ENCODE peak calls at places on chromosome 22, in nine cellular contexts. O is heart right ventricle, Y is dorsolateral prefrontal cortex, R is astrocyte of the spinal cord, V is brain microvascular endothelial cell, P is lung, L is WTC11, T is HCT116, U is endothelial cell of umbilical vein. E is an unnamed sample.

GRCh38 chr22:20021196-20022181 is 579 bp downstream of the TANGO2 start:
- DNase-seq in O (peak), Y (peak), R (peak), V (no peak), P (peak), L (no peak), T (no peak), U (peak), E (peak)

GRCh38 chr22:49959782-49960158 is 802 bp upstream of the PIM3 start:
- DNase-seq in O (peak), Y (no peak), R (no peak), V (no peak), P (no peak), L (no peak), T (no peak), U (no peak), E (no peak)

GRCh38 chr22:44931077-44931540 is 78.7 kb downstream of the PHF21B start:
- DNase-seq in O (peak), Y (peak), R (no peak), V (no peak), P (peak), L (no peak), T (no peak), U (no peak), E (peak)

GRCh38 chr22:26648011-26648497 is 9.3 kb upstream of the MIAT start:
- DNase-seq in O (no peak), Y (peak), R (no peak), V (no peak), P (no peak), L (peak), T (no peak), U (no peak), E (no peak)

GRCh38 chr22:32473388-32473952 is 1.1 kb upstream of the FBXO7 start:
- DNase-seq in O (no peak), Y (no peak), R (peak), V (peak), P (no peak), L (no peak), T (peak), U (peak), E (no peak)

GRCh38 chr22:32818446-32819115 is 17.1 kb downstream of the TIMP3 start:
- DNase-seq in O (no peak), Y (no peak), R (no peak), V (no peak), P (no peak), L (no peak), T (no peak), U (no peak), E (no peak)

GRCh38 chr22:29369460-29369859 is 18.9 kb downstream of the AP1B1 start:
- DNase-seq in O (peak), Y (peak), R (peak), V (peak), P (peak), L (peak), T (no peak), U (peak), E (peak)

GRCh38 chr22:32808038-32808445 is 6.5 kb downstream of the TIMP3 start:
- DNase-seq in O (no peak), Y (no peak), R (no peak), V (no peak), P (no peak), L (no peak), T (no peak), U (no peak), E (no peak)

GRCh38 chr22:20956258-20957117 is 10.6 kb upstream of the AIFM3 start:
- DNase-seq in O (no peak), Y (no peak), R (peak), V (peak), P (no peak), L (peak), T (peak), U (no peak), E (no peak)

GRCh38 chr22:35230839-35231584 is 26.3 kb upstream of the HMGXB4 start:
- DNase-seq in O (no peak), Y (no peak), R (no peak), V (no peak), P (no peak), L (no peak), T (peak), U (no peak), E (no peak)

GRCh38 chr22:49900441-49901230 is 17.6 kb downstream of the ALG12 start:
- DNase-seq in O (no peak), Y (no peak), R (no peak), V (no peak), P (no peak), L (no peak), T (no peak), U (no peak), E (no peak)

GRCh38 chr22:49018601-49019000 is 809.1 kb downstream of the BRD1 start:
- DNase-seq in O (no peak), Y (peak), R (no peak), V (no peak), P (no peak), L (no peak), T (no peak), U (no peak), E (no peak)

GRCh38 chr22:48534395-48534958 is 1293.2 kb downstream of the BRD1 start:
- DNase-seq in O (no peak), Y (no peak), R (no peak), V (no peak), P (no peak), L (no peak), T (no peak), U (no peak), E (no peak)

GRCh38 chr22:21961886-21962654 is 9.4 kb upstream of the PPM1F start:
- DNase-seq in O (no peak), Y (no peak), R (peak), V (peak), P (no peak), L (no peak), T (no peak), U (no peak), E (no peak)

GRCh38 chr22:20062766-20063083 is 17.3 kb upstream of the DGCR8 start:
- DNase-seq in O (no peak), Y (no peak), R (peak), V (peak), P (no peak), L (no peak), T (peak), U (no peak), E (no peak)

GRCh38 chr22:48702573-48703264 is 1125.0 kb downstream of the BRD1 start:
- DNase-seq in O (no peak), Y (peak), R (no peak), V (no peak), P (no peak), L (no peak), T (no peak), U (no peak), E (peak)

GRCh38 chr22:29225422-29226090 is 19.9 kb downstream of the EMID1 start:
- DNase-seq in O (peak), Y (no peak), R (no peak), V (no peak), P (peak), L (no peak), T (no peak), U (peak), E (peak)

GRCh38 chr22:19811811-19812771 is 42.6 kb downstream of the GNB1L start:
- DNase-seq in O (peak), Y (peak), R (no peak), V (no peak), P (no peak), L (no peak), T (no peak), U (no peak), E (no peak)

GRCh38 chr22:44926124-44926475 is 83.7 kb downstream of the PHF21B start:
- DNase-seq in O (no peak), Y (no peak), R (no peak), V (no peak), P (no peak), L (no peak), T (no peak), U (no peak), E (peak)

DNA sequence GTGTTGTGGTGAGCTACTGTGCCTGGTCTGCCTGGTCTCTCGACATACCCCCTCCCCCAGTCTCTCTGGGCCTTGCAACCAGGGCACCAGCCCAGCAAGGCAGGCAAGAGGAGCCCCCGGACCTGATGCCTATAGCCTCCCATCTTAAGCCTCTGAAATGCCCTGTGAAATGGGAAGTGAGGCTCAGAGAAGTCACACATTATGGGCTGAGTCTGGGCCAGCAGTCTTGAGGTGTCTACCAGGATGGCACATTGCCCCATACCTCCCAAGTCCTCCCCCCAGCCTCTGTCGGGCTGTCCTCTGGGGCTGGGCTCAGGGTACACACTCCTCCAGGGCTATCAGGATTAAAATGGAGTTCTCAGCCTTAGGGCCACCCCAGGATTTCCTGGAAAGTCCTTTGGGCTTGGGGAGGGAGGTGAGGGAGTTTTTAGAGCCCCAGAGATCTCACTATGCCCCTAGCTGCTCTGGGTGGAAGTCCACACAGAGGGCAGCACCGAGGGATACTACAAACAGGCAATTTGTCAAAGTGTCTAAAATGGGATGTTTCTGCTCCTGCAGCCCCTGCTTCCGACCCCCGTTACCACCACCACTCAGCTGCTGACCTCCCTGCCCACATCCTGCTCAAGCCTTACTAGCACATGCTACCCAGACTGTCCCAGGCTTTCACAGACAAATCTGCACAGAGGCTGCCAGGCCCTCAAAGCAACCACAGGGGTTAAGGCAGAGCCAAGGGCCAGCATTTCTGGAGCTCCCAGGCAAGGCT is 3.1 kb upstream of the SH3BP1 start:
- DNase-seq in O (no peak), Y (no peak), R (peak), V (peak), P (no peak), L (no peak), T (no peak), U (no peak), E (no peak)
- TF ChIP-seq CTCF in O (no peak), Y (no peak), R (peak), V (peak), P (no peak), L (no peak), T (no peak), U (no peak), E (no peak)

GRCh38 chr22:24954856-24955255 is 2.3 kb downstream of the KIAA1671 start:
- DNase-seq in O (no peak), Y (no peak), R (no peak), V (no peak), P (no peak), L (no peak), T (no peak), U (no peak), E (no peak)

GRCh38 chr22:24951942-24952836 is at the start of gene KIAA1671:
- DNase-seq in O (peak), Y (peak), R (peak), V (peak), P (peak), L (peak), T (peak), U (peak), E (peak)

GRCh38 chr22:24953294-24954113 is 988 bp downstream of the KIAA1671 start:
- DNase-seq in O (peak), Y (peak), R (no peak), V (no peak), P (peak), L (no peak), T (no peak), U (peak), E (peak)

GRCh38 chr22:24952837-24953293 is 349 bp downstream of the KIAA1671 start:
- DNase-seq in O (peak), Y (peak), R (peak), V (peak), P (peak), L (peak), T (peak), U (peak), E (peak)

GRCh38 chr22:24954114-24954463 is 1.6 kb downstream of the KIAA1671 start:
- DNase-seq in O (no peak), Y (no peak), R (no peak), V (no peak), P (no peak), L (no peak), T (no peak), U (peak), E (no peak)
- TF ChIP-seq CTCF in O (no peak), Y (no peak), R (no peak), V (no peak), P (no peak), L (no peak), T (no peak), U (no peak), E (no peak)

GRCh38 chr22:17910561-17911311 is 113.6 kb downstream of the MICAL3 start:
- DNase-seq in O (peak), Y (peak), R (peak), V (peak), P (no peak), L (peak), T (no peak), U (peak), E (peak)
- TF ChIP-seq CTCF in O (peak), Y (peak), R (peak), V (peak), P (no peak), L (no peak), T (no peak), U (peak), E (peak)

GRCh38 chr22:41504397-41504796 is 35.5 kb downstream of the ACO2 start:
- DNase-seq in O (peak), Y (no peak), R (no peak), V (peak), P (no peak), L (no peak), T (no peak), U (no peak), E (peak)

GRCh38 chr22:41499624-41500280 is 30.8 kb downstream of the ACO2 start:
- DNase-seq in O (no peak), Y (no peak), R (no peak), V (no peak), P (no peak), L (no peak), T (no peak), U (no peak), E (no peak)

GRCh38 chr22:41498322-41498721 is 29.4 kb downstream of the ACO2 start:
- DNase-seq in O (no peak), Y (no peak), R (no peak), V (no peak), P (no peak), L (no peak), T (no peak), U (no peak), E (no peak)

GRCh38 chr22:41500303-41500702 is 31.4 kb downstream of the ACO2 start:
- DNase-seq in O (no peak), Y (no peak), R (no peak), V (no peak), P (no peak), L (no peak), T (no peak), U (no peak), E (no peak)

GRCh38 chr22:41501209-41501608 is 32.3 kb downstream of the ACO2 start:
- DNase-seq in O (no peak), Y (no peak), R (no peak), V (no peak), P (no peak), L (no peak), T (no peak), U (peak), E (no peak)
- TF ChIP-seq CTCF in O (no peak), Y (peak), R (peak), V (peak), P (no peak), L (no peak), T (peak), U (no peak), E (no peak)

GRCh38 chr22:43852605-43853327 is 9.5 kb downstream of the SULT4A1 start:
- DNase-seq in O (no peak), Y (peak), R (no peak), V (no peak), P (no peak), L (no peak), T (no peak), U (no peak), E (no peak)
- TF ChIP-seq CTCF in O (no peak), Y (no peak), R (no peak), V (no peak), P (no peak), L (no peak), T (no peak), U (no peak), E (no peak)

DNA sequence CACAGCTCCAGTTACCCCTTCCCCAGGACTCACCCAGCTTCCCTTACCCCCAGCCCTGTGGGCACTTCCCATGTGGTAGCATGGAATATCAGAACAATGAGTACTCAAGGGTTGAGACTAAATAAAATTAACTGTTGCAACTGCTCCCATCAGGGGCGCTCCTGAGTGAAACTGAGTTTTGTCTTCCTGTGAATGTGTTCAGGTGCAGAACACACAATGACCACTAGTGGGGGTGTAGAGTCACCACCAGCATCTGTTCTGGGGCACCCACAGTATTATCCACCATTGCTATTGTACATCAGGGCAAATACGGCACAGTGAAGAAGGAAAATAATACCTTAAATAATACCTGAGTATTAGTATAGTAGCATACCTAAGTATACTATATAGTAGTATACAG is 689.7 kb downstream of the TBC1D22A start:
- DNase-seq in O (no peak), Y (no peak), R (no peak), V (no peak), P (no peak), L (peak), T (peak), U (no peak), E (no peak)
- TF ChIP-seq CTCF in O (peak), Y (no peak), R (peak), V (peak), P (no peak), L (peak), T (peak), U (no peak), E (peak)

DNA sequence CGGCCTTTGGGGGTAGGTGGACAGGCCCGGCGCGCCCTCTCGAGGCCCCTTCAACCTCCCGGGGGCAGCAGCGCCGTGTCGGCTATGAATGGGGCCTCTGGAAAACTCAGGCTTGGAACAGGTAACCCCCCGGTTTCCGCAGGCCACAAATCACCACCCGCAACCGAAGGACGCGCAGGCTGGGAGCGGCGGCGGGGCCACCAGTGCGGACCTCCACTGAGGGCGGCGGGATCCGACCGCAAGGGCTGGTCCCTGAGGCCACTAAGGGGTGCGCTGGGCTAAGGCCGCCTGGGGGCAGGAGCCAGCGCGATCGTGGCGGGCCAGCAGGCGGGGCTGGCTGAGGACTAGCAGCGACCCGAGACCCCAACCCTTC is 695 bp upstream of the ATF4 start:
- DNase-seq in O (peak), Y (peak), R (no peak), V (no peak), P (peak), L (peak), T (no peak), U (no peak), E (peak)
- TF ChIP-seq CTCF in O (peak), Y (peak), R (peak), V (peak), P (peak), L (no peak), T (no peak), U (no peak), E (peak)

GRCh38 chr22:17217179-17217578 is 2.1 kb downstream of the ADA2 start:
- DNase-seq in O (no peak), Y (no peak), R (no peak), V (no peak), P (no peak), L (peak), T (no peak), U (no peak), E (no peak)
- TF ChIP-seq CTCF in O (no peak), Y (no peak), R (no peak), V (no peak), P (no peak), L (no peak), T (no peak), U (no peak), E (no peak)

GRCh38 chr22:24128631-24129601 is 52.4 kb upstream of the SUSD2 start:
- DNase-seq in O (no peak), Y (no peak), R (no peak), V (no peak), P (no peak), L (no peak), T (no peak), U (no peak), E (peak)
- TF ChIP-seq CTCF in O (no peak), Y (no peak), R (no peak), V (no peak), P (no peak), L (no peak), T (no peak), U (no peak), E (no peak)

GRCh38 chr22:24460418-24461089 is 33.2 kb downstream of the ADORA2A start:
- DNase-seq in O (no peak), Y (no peak), R (peak), V (peak), P (no peak), L (no peak), T (no peak), U (peak), E (no peak)
- TF ChIP-seq CTCF in O (no peak), Y (no peak), R (peak), V (peak), P (no peak), L (no peak), T (no peak), U (no peak), E (no peak)